ENCODE peak calls at places on chromosomes 7 and 10, in eight cellular contexts. T is stomach, D is ovary, G is Peyer's patch, Y is GM12892, O is esophagus squamous epithelium, R is heart left ventricle, E is prostate gland. C is an unnamed sample.

GRCh38 chr10:59508296-59508695 is 145.9 kb upstream of the FAM13C start:
- DNase-seq in T (no peak), D (no peak), G (peak), Y (no peak), O (no peak), R (no peak), E (no peak), C (no peak)

GRCh38 chr7:75033064-75033463 is 40.5 kb downstream of the RCC1L start:
- DNase-seq in T (no peak), D (no peak), G (no peak), Y (no peak), O (no peak), R (no peak), E (no peak), C (no peak)

GRCh38 chr7:23393636-23394035 is 76.7 kb downstream of the IGF2BP3 start:
- DNase-seq in T (no peak), D (no peak), G (no peak), Y (no peak), O (no peak), R (no peak), E (no peak), C (no peak)

GRCh38 chr10:97464226-97464625 is 18.3 kb downstream of the ZDHHC16 start:
- DNase-seq in T (no peak), D (peak), G (no peak), Y (no peak), O (no peak), R (no peak), E (no peak), C (no peak)

GRCh38 chr10:126375926-126376554 is 12.2 kb downstream of the ADAM12 start:
- DNase-seq in T (no peak), D (no peak), G (no peak), Y (no peak), O (no peak), R (no peak), E (no peak), C (no peak)

GRCh38 chr7:105849122-105849855 is 27.1 kb downstream of the ATXN7L1 start:
- DNase-seq in T (no peak), D (no peak), G (no peak), Y (no peak), O (no peak), R (no peak), E (no peak), C (no peak)

GRCh38 chr7:93949468-93949867 is 27.9 kb downstream of the GNG11 start:
- DNase-seq in T (no peak), D (no peak), G (no peak), Y (no peak), O (no peak), R (no peak), E (no peak), C (no peak)

GRCh38 chr7:2331707-2332106 is 17.5 kb upstream of the SNX8 start:
- DNase-seq in T (no peak), D (no peak), G (no peak), Y (no peak), O (no peak), R (no peak), E (no peak), C (no peak)

GRCh38 chr10:59383908-59384307 is 21.6 kb upstream of the FAM13C start:
- DNase-seq in T (no peak), D (no peak), G (no peak), Y (no peak), O (no peak), R (no peak), E (no peak), C (no peak)

GRCh38 chr7:19915596-19915995 is 142.2 kb upstream of the TMEM196 start:
- DNase-seq in T (no peak), D (no peak), G (no peak), Y (no peak), O (no peak), R (no peak), E (no peak), C (no peak)

GRCh38 chr10:88125766-88126165 is 262.3 kb downstream of the PTEN start:
- DNase-seq in T (no peak), D (no peak), G (no peak), Y (no peak), O (no peak), R (no peak), E (no peak), C (no peak)

GRCh38 chr10:118924493-118924892 is 105.0 kb upstream of the NANOS1 start:
- DNase-seq in T (no peak), D (no peak), G (no peak), Y (no peak), O (no peak), R (no peak), E (no peak), C (no peak)
- TF ChIP-seq POLR2A in T (no peak), D (no peak), G (no peak), Y (no peak), O (no peak), R (no peak), E (no peak), C (no peak)

GRCh38 chr10:121667948-121668335 is 69.7 kb upstream of the FGFR2 start:
- DNase-seq in T (no peak), D (no peak), G (no peak), Y (no peak), O (no peak), R (no peak), E (peak), C (no peak)
- TF ChIP-seq POLR2A in T (no peak), D (no peak), G (no peak), Y (no peak), O (no peak), R (no peak), E (no peak), C (no peak)

DNA sequence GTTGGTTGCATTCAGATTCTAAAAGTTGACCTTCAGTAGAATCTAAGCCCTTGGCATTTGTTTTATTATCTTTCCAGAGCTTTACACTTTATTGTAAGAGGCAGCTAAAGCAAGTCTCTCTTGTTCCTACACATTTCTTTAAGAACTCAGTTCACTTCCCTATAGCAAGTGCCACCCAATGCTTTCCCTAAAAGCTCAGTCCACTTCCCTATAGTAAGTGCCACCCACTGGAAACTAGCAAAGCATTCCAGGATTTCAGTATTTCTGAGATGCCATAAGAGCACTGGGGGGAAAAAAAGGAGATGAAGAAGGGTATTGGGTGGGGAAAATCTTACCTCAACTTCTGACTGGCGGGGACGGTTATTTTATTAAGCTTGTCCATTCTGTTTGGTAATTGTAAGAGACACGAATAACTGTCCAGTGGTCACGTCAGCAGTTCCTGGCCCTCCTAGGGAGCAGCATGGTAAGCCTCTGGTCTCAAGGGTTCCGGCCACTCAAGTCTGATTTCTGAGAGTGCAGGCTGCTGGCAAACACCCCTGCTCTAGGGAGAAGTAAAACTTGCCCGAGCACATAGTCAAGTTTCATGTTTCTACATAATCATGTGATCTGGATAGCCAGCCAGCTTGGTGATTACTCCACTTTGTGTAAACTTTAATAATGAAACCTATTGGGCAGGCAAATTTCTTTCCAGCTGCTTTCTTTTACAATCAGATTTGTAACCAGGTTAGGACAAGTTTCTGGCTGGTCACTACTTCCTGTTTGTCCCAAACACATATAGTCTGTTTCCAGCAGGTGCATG is at the start of gene BLNK:
- DNase-seq in T (peak), D (no peak), G (peak), Y (peak), O (peak), R (peak), E (peak), C (peak)
- TF ChIP-seq POLR2A in T (no peak), D (no peak), G (peak), Y (peak), O (no peak), R (no peak), E (no peak), C (no peak)

DNA sequence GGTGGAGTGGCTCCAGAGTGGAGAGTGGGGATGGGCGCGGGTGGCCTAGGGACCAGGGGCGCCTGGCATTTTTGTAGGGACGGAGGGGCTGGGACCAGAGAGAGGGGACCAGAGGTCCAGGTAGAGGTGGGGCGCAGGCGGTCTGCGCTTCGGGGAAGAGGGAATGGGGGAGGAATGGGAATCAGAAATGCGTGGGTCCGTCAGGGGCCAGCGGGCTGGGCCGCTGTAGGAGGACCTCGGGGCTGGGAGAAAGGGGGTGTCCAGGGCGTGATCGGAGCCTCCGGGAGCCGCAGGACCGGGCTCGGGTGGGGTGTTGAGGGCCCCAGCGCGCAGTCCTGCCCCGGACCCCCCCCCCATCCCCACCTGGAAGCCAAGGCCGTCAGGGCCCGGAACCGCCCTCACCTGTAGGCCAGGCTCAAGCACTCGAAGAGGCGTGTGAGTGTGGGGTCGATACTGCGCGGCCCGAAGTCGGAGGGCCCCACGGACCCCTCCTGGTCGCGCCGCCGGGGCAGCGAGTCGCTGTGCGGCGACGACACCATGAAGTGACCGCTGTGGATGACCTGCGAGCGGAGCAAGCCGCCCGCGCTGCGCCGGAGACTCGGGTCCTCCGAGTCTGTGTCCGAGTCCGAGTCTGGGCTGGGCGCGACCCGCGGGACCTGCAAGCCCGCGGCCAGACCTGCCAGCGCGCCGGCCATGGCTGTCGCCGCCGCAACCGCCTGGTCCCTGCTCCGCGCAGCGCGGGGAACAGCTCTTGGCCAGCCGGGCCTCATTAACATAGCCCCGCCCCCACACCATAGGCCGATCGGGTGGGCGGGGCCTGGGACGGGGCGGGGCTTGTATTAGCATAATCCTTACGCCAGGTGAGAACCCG is at the start of gene MLXIPL:
- DNase-seq in T (peak), D (peak), G (peak), Y (peak), O (no peak), R (peak), E (peak), C (peak)
- TF ChIP-seq POLR2A in T (no peak), D (no peak), G (peak), Y (no peak), O (no peak), R (no peak), E (peak), C (peak)

GRCh38 chr7:50962962-50963374 is 180.3 kb upstream of the GRB10 start:
- DNase-seq in T (peak), D (peak), G (peak), Y (no peak), O (no peak), R (peak), E (peak), C (no peak)
- TF ChIP-seq POLR2A in T (no peak), D (no peak), G (no peak), Y (no peak), O (no peak), R (no peak), E (no peak), C (no peak)

GRCh38 chr10:51073461-51074237 is 638 bp upstream of the PRKG1 start:
- DNase-seq in T (peak), D (peak), G (peak), Y (peak), O (no peak), R (peak), E (peak), C (peak)
- TF ChIP-seq POLR2A in T (no peak), D (no peak), G (no peak), Y (no peak), O (no peak), R (no peak), E (peak), C (no peak)

DNA sequence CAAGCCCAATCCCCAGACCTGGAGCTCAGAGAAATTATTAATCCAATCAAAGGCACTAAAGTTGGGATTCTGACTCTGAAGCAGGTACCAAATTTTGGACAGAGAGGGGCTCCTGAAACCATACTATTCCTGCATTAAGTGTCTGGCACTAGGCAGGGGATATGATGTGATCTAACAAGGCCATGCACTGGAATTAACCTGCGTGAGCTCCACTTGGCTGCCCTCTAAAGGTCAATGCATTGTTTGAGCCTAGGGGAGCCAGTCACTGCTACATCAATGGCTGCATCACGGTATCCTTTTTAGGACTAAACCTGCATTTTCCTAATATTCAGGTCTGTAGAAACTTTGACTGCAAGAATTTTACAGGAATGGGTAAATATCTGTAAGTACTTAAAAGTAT is 42.1 kb downstream of the ST8SIA6 start:
- DNase-seq in T (no peak), D (no peak), G (no peak), Y (no peak), O (no peak), R (no peak), E (no peak), C (no peak)
- TF ChIP-seq POLR2A in T (no peak), D (no peak), G (no peak), Y (no peak), O (no peak), R (no peak), E (no peak), C (no peak)

DNA sequence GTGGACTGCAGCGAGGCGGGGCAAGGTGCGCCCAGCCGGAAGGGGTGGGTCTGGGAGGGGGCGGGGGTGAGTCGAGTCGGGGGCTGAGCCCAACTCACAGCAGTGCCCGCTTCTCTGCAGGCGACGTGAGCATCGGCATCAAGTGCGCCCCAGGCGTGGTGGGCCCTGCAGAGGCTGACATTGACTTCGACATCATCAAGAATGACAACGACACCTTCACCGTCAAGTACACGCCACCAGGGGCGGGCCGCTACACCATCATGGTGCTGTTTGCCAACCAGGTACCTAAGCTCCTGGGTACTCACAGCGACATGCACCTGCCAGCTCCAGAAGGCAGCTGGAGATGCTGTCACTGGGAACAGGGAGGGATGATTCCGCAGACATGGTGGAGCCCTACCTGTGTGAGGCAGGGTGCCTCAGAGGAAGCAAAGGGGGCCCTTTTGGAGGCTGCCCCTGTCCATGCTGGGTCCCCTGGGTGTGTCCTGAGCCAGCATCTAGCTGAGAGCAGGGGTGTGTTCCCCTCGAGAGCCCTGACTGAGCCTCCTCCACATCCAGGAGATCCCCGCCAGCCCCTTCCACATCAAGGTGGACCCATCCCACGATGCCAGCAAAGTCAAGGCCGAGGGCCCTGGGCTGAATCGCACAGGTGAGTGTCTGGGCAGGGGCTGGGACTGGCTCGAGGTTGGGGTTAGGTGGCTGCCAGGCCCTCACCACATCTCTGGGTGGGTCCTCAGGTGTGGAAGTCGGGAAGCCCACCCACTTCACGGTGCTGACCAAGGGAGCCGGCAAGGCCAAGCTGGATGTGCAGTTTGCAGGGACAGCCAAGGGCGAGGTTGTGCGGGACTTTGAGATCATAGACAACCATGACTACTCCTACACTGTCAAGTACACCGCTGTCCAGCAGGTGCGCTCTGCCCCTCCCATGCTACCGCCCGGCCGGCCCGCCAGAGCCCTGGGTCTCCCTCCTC is 12.8 kb downstream of the FLNC start:
- DNase-seq in T (no peak), D (peak), G (no peak), Y (no peak), O (no peak), R (peak), E (no peak), C (peak)
- TF ChIP-seq POLR2A in T (no peak), D (no peak), G (no peak), Y (no peak), O (no peak), R (no peak), E (no peak), C (no peak)

DNA sequence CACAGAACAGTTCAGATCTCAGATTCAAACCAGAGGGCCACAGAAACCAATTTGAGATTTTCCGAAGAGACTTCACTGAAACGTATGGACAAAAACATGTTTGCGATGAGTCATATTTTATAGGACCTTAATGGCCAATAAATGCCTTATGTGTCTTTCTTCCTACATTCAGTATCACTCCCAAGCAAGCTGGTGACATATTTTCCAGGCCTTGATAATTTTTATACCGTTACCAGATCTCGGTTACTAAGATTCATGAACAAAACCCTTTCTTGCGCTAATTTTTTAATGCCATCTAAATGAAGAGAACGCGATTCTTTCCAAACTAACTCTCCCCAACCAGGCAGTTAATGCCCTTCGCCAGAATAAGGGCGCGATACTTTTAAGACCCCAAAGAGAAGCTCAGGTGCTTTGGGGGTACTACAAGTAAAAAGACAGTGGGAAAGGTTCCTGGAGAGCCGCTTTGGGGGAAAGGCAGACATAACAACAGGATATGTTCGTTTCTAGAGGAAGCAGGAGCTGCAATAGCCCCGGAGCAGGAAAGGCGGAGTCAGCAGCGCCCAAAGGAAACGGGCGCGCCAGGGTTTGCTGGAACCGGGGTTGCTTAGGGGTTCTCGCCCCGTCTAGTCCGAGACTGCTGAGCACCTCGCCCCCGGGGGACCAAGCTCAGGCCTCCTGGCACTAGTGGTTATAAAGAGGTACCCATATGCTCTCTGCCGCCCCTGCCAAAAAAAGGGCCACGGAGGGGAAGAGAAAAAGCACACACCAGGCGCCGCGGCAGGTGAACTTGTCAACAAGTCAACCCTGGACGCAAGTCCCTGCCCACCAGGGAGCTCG is 878 bp downstream of the ICA1 start:
- DNase-seq in T (peak), D (peak), G (peak), Y (no peak), O (no peak), R (peak), E (peak), C (no peak)
- TF ChIP-seq POLR2A in T (no peak), D (no peak), G (peak), Y (no peak), O (no peak), R (no peak), E (peak), C (no peak)